ENCODE peak calls at places on chromosome 3, in six cellular contexts. I, U, A, S, Z and E are unnamed samples.

GRCh38 chr3:108159865-108160264 is 62.4 kb downstream of the IFT57 start:
- DNase-seq in Z (peak), U (no peak), A (no peak), S (no peak), I (no peak), E (no peak)

GRCh38 chr3:157542711-157543485 is 39.7 kb upstream of the VEPH1 start:
- DNase-seq in S (no peak), I (peak), Z (peak), A (no peak), U (no peak), E (no peak)

GRCh38 chr3:106769045-106769444 is 608.2 kb upstream of the CCDC54 start:
- DNase-seq in U (no peak), S (no peak), I (no peak), Z (no peak), A (no peak), E (no peak)

GRCh38 chr3:97823503-97824004 is 1.7 kb downstream of the CRYBG3 start:
- DNase-seq in I (no peak), Z (peak), A (peak), U (no peak), S (no peak), E (no peak)

GRCh38 chr3:15858547-15859506 is 61.0 kb upstream of the ANKRD28 start:
- DNase-seq in A (peak), U (no peak), S (no peak), I (peak), Z (peak), E (no peak)

GRCh38 chr3:158267015-158267414 is 157.1 kb downstream of the RSRC1 start:
- DNase-seq in I (no peak), Z (no peak), S (no peak), U (no peak), A (no peak), E (no peak)

GRCh38 chr3:45034612-45035252 is 8.6 kb downstream of the CLEC3B start:
- DNase-seq in Z (no peak), I (no peak), S (no peak), U (no peak), A (peak), E (no peak)

GRCh38 chr3:42117175-42118008 is 26.2 kb downstream of the TRAK1 start:
- DNase-seq in S (peak), Z (peak), U (no peak), I (no peak), A (no peak), E (no peak)

GRCh38 chr3:17233398-17233800 is 348.6 kb downstream of the PLCL2 start:
- DNase-seq in Z (peak), S (no peak), I (no peak), A (peak), U (peak), E (no peak)

GRCh38 chr3:107441617-107442016 is 64.4 kb downstream of the CCDC54 start:
- DNase-seq in Z (no peak), U (no peak), A (no peak), S (no peak), I (no peak), E (no peak)

GRCh38 chr3:37179144-37179967 is 5.0 kb upstream of the LRRFIP2 start:
- DNase-seq in A (no peak), I (no peak), U (no peak), S (no peak), Z (no peak), E (no peak)

GRCh38 chr3:42308651-42309050 is 42.7 kb upstream of the CCK start:
- DNase-seq in S (no peak), A (no peak), I (no peak), U (no peak), Z (no peak), E (no peak)

GRCh38 chr3:193943200-193943599 is 192.7 kb upstream of the HES1 start:
- DNase-seq in Z (no peak), I (no peak), U (no peak), A (no peak), S (no peak), E (no peak)

GRCh38 chr3:27626596-27627118 is 95.5 kb downstream of the EOMES start:
- DNase-seq in S (no peak), Z (no peak), A (no peak), I (no peak), U (no peak), E (no peak)

GRCh38 chr3:180657094-180657493 is 22.2 kb downstream of the CCDC39 start:
- DNase-seq in Z (no peak), I (no peak), A (peak), U (no peak), S (no peak), E (no peak)

GRCh38 chr3:177427096-177427495 is 229.8 kb upstream of the TBL1XR1 start:
- DNase-seq in S (no peak), A (peak), I (no peak), Z (no peak), U (no peak), E (no peak)

GRCh38 chr3:12405432-12406272 is 78.6 kb upstream of the TSEN2 start:
- DNase-seq in I (peak), S (no peak), Z (peak), A (no peak), U (no peak), E (no peak)

GRCh38 chr3:65582012-65582717 is 456.6 kb downstream of the MAGI1 start:
- DNase-seq in U (no peak), A (no peak), Z (no peak), I (no peak), S (no peak), E (no peak)

GRCh38 chr3:106759686-106760085 is 617.6 kb upstream of the CCDC54 start:
- DNase-seq in I (no peak), U (no peak), S (no peak), A (no peak), Z (peak), E (peak)

GRCh38 chr3:150451329-150452084 is 43.4 kb downstream of the TSC22D2 start:
- DNase-seq in A (no peak), Z (no peak), U (no peak), I (no peak), S (no peak), E (no peak)

GRCh38 chr3:32901005-32901932 is 50.2 kb upstream of the CCR4 start:
- DNase-seq in Z (no peak), I (no peak), S (peak), A (no peak), U (no peak), E (no peak)

GRCh38 chr3:55369491-55369890 is 117.6 kb downstream of the WNT5A start:
- DNase-seq in A (no peak), Z (no peak), I (no peak), U (no peak), S (no peak), E (no peak)

GRCh38 chr3:138747229-138747628 is 87.5 kb downstream of the PIK3CB start:
- DNase-seq in U (no peak), Z (no peak), I (no peak), A (no peak), S (no peak), E (no peak)

GRCh38 chr3:44297255-44297654 is 41.3 kb upstream of the TCAIM start:
- DNase-seq in Z (no peak), S (no peak), I (no peak), U (no peak), A (no peak), E (no peak)

GRCh38 chr3:197226179-197226578 is 72.2 kb downstream of the DLG1 start:
- DNase-seq in U (no peak), S (no peak), I (no peak), Z (no peak), A (no peak), E (no peak)

GRCh38 chr3:183799471-183799870 is 25.9 kb downstream of the MAP6D1 start:
- DNase-seq in A (no peak), U (no peak), I (no peak), Z (no peak), S (no peak), E (no peak)

GRCh38 chr3:134933997-134934396 is 138.9 kb downstream of the EPHB1 start:
- DNase-seq in S (no peak), Z (no peak), A (no peak), U (no peak), I (no peak), E (no peak)

GRCh38 chr3:190886945-190887344 is 24.5 kb upstream of the GMNC start:
- DNase-seq in S (no peak), Z (no peak), U (no peak), A (peak), I (no peak), E (no peak)

GRCh38 chr3:126421573-126422119 is 26.9 kb downstream of the CFAP100 start:
- DNase-seq in U (no peak), A (no peak), S (no peak), Z (no peak), I (no peak), E (no peak)
- TF ChIP-seq CTCF in U (no peak), A (no peak), S (no peak), Z (no peak), I (no peak), E (no peak)

GRCh38 chr3:182794806-182795369 is 1.6 kb downstream of the ATP11B start:
- DNase-seq in S (no peak), I (no peak), Z (no peak), A (no peak), U (no peak), E (no peak)

GRCh38 chr3:182794455-182794773 is 1.1 kb downstream of the ATP11B start:
- DNase-seq in I (no peak), U (no peak), Z (no peak), S (no peak), A (no peak), E (no peak)

GRCh38 chr3:182795383-182795782 is 2.1 kb downstream of the ATP11B start:
- DNase-seq in Z (no peak), U (no peak), I (no peak), S (no peak), A (peak), E (no peak)

GRCh38 chr3:182793663-182794454 is 555 bp downstream of the ATP11B start:
- DNase-seq in U (no peak), I (peak), A (peak), Z (peak), S (no peak), E (no peak)

DNA sequence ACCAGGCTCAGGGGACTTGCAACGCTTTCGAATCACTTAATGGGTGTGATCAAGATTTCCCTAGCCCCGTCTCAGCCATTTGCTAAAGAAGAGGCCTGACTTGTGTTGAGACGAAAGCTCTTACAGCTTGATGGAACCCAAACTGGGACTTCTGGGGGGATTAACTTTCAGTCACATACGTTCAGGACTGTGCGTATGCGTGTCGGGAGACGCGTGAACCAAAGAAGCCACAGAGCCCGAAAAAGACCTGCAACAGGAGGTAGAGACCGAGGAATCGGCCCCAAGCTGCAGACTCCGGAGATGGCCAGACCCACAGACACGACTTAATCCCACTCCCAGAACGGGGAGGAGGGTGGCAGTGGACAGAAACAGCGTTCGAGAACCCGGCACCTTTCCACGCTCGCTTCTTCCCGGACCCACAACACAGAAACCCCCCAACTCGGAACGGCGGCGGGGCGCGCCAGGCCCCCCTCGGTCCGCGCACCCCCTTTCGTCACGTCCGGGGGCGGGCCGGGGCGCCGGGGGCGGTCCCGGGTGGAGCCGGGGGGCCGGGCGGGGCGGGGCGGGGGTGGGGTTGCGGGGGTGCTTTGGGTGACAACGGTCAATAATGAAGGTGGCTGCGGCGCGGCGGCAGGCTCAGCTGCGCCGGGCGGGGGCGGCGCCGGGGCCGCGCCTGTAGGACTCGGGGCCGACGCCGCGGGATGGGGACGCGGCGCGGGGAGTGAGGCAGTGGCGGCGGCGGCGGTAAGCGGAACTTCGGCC is at the start of gene ATP11B:
- DNase-seq in S (no peak), I (peak), A (peak), U (no peak), Z (peak), E (no peak)
- TF ChIP-seq CTCF in S (no peak), I (no peak), A (no peak), U (no peak), Z (no peak), E (no peak)

GRCh38 chr3:155972885-155973584 is 102.6 kb downstream of the GMPS start:
- DNase-seq in S (no peak), U (no peak), I (no peak), Z (no peak), A (peak), E (no peak)

GRCh38 chr3:155983834-155984474 is 113.5 kb downstream of the GMPS start:
- DNase-seq in U (no peak), S (no peak), I (no peak), Z (no peak), A (no peak), E (no peak)

GRCh38 chr3:155981669-155982068 is 111.2 kb downstream of the GMPS start:
- DNase-seq in I (no peak), S (no peak), Z (no peak), U (no peak), A (no peak), E (no peak)

GRCh38 chr3:155979746-155980145 is 109.3 kb downstream of the GMPS start:
- DNase-seq in S (no peak), Z (no peak), I (no peak), A (no peak), U (no peak), E (no peak)

GRCh38 chr3:155978324-155978723 is 107.9 kb downstream of the GMPS start:
- DNase-seq in A (no peak), S (no peak), U (no peak), Z (no peak), I (no peak), E (no peak)
- TF ChIP-seq CTCF in A (no peak), S (peak), U (peak), Z (peak), I (no peak), E (peak)

DNA sequence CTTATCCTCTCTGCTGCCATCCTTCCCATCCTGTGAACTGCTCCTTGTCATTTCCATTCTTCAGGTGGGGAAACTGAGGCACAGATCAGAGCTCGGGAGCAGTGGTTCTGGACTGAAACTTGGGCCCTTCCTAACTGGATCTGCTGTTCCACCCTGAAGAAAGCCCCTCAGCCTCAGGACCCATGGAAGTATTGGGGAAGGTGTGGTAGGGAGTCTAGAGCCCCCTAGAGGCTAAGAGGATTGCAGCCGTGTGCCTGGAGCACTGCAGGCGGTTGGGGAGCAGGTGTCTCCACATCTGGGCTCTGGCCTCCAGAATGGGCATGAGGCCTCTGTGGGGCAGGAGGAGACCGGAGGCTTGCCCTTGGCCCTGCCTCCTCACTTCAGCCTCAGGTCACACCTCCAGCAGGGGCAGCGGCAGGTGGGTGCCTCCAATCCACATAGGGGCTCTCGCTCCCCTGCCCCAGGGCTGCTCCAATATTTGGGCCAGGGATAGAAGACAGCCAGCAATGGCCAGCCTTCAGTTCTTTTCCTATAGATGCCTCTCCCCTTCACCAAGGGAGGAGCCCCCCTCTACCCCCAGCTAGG is 28.1 kb downstream of the DNAJB8 start:
- DNase-seq in Z (no peak), A (peak), I (peak), S (no peak), U (no peak), E (no peak)
- TF ChIP-seq CTCF in Z (peak), A (peak), I (peak), S (peak), U (peak), E (no peak)